ENCODE peak calls at places on chromosomes 7 and 10, in nine cellular contexts. One of them, this sample, is unnamed.

GRCh38 chr7:111113263-111114017 is 22.5 kb downstream of the LRRN3 start:
- DNase-seq in hepatocyte: no peak
- DNase-seq in GM23248: peak
- DNase-seq in SK-N-SH: no peak
- DNase-seq in HCT116: no peak
- DNase-seq in PC-3: peak
- DNase-seq in OCI-LY7: no peak
- DNase-seq in GM23338: no peak
- DNase-seq in MM.1S: no peak
- DNase-seq in this sample: no peak

GRCh38 chr10:52741851-52742250 is 30.7 kb downstream of the MBL2 start:
- DNase-seq in hepatocyte: no peak
- DNase-seq in GM23248: no peak
- DNase-seq in SK-N-SH: no peak
- DNase-seq in HCT116: no peak
- DNase-seq in PC-3: no peak
- DNase-seq in OCI-LY7: no peak
- DNase-seq in GM23338: no peak
- DNase-seq in MM.1S: no peak
- DNase-seq in this sample: no peak

GRCh38 chr10:113131611-113132330 is 181.7 kb downstream of the TCF7L2 start:
- DNase-seq in hepatocyte: no peak
- DNase-seq in GM23248: peak
- DNase-seq in SK-N-SH: no peak
- DNase-seq in HCT116: no peak
- DNase-seq in PC-3: no peak
- DNase-seq in OCI-LY7: no peak
- DNase-seq in GM23338: no peak
- DNase-seq in MM.1S: no peak
- DNase-seq in this sample: peak

GRCh38 chr7:116025098-116025809 is 5.3 kb downstream of the TFEC start:
- DNase-seq in hepatocyte: peak
- DNase-seq in GM23248: peak
- DNase-seq in SK-N-SH: no peak
- DNase-seq in HCT116: no peak
- DNase-seq in PC-3: no peak
- DNase-seq in OCI-LY7: no peak
- DNase-seq in GM23338: no peak
- DNase-seq in MM.1S: no peak
- DNase-seq in this sample: no peak

GRCh38 chr10:97089209-97089865 is 96.4 kb downstream of the SLIT1 start:
- DNase-seq in hepatocyte: no peak
- DNase-seq in GM23248: peak
- DNase-seq in SK-N-SH: no peak
- DNase-seq in HCT116: no peak
- DNase-seq in PC-3: peak
- DNase-seq in OCI-LY7: no peak
- DNase-seq in GM23338: no peak
- DNase-seq in MM.1S: no peak
- DNase-seq in this sample: no peak

GRCh38 chr7:17181482-17181881 is 117.0 kb upstream of the AHR start:
- DNase-seq in hepatocyte: no peak
- DNase-seq in GM23248: no peak
- DNase-seq in SK-N-SH: no peak
- DNase-seq in HCT116: no peak
- DNase-seq in PC-3: no peak
- DNase-seq in OCI-LY7: no peak
- DNase-seq in GM23338: peak
- DNase-seq in MM.1S: no peak
- DNase-seq in this sample: peak

GRCh38 chr10:32961892-32962369 is 3.9 kb upstream of the ITGB1 start:
- DNase-seq in hepatocyte: peak
- DNase-seq in GM23248: peak
- DNase-seq in SK-N-SH: no peak
- DNase-seq in HCT116: peak
- DNase-seq in PC-3: peak
- DNase-seq in OCI-LY7: peak
- DNase-seq in GM23338: peak
- DNase-seq in MM.1S: no peak
- DNase-seq in this sample: no peak

GRCh38 chr7:42914726-42915045 is 2.8 kb upstream of the C7orf25 start:
- DNase-seq in hepatocyte: no peak
- DNase-seq in GM23248: peak
- DNase-seq in SK-N-SH: no peak
- DNase-seq in HCT116: no peak
- DNase-seq in PC-3: no peak
- DNase-seq in OCI-LY7: no peak
- DNase-seq in GM23338: no peak
- DNase-seq in MM.1S: no peak
- DNase-seq in this sample: no peak

GRCh38 chr7:129433823-129434171 is 435 bp upstream of the STRIP2 start:
- DNase-seq in hepatocyte: peak
- DNase-seq in GM23248: no peak
- DNase-seq in SK-N-SH: peak
- DNase-seq in HCT116: peak
- DNase-seq in PC-3: peak
- DNase-seq in OCI-LY7: no peak
- DNase-seq in GM23338: peak
- DNase-seq in MM.1S: no peak
- DNase-seq in this sample: peak

GRCh38 chr10:49324711-49325110 is 25.7 kb downstream of the C10orf71 start:
- DNase-seq in hepatocyte: no peak
- DNase-seq in GM23248: peak
- DNase-seq in SK-N-SH: peak
- DNase-seq in HCT116: no peak
- DNase-seq in PC-3: peak
- DNase-seq in OCI-LY7: no peak
- DNase-seq in GM23338: peak
- DNase-seq in MM.1S: no peak
- DNase-seq in this sample: peak

GRCh38 chr10:91589015-91589655 is 43.7 kb downstream of the PPP1R3C start:
- DNase-seq in hepatocyte: no peak
- DNase-seq in GM23248: peak
- DNase-seq in SK-N-SH: no peak
- DNase-seq in HCT116: no peak
- DNase-seq in PC-3: peak
- DNase-seq in OCI-LY7: no peak
- DNase-seq in GM23338: no peak
- DNase-seq in MM.1S: no peak
- DNase-seq in this sample: no peak

GRCh38 chr10:77575271-77576006 is 62.2 kb downstream of the KCNMA1 start:
- DNase-seq in hepatocyte: no peak
- DNase-seq in GM23248: no peak
- DNase-seq in SK-N-SH: no peak
- DNase-seq in HCT116: no peak
- DNase-seq in PC-3: no peak
- DNase-seq in OCI-LY7: no peak
- DNase-seq in GM23338: no peak
- DNase-seq in MM.1S: no peak
- DNase-seq in this sample: no peak

GRCh38 chr7:94332571-94332970 is 62.1 kb upstream of the COL1A2 start:
- DNase-seq in hepatocyte: no peak
- DNase-seq in GM23248: peak
- DNase-seq in SK-N-SH: no peak
- DNase-seq in HCT116: no peak
- DNase-seq in PC-3: peak
- DNase-seq in OCI-LY7: no peak
- DNase-seq in GM23338: no peak
- DNase-seq in MM.1S: no peak
- DNase-seq in this sample: no peak

GRCh38 chr10:100520811-100521210 is 1.1 kb upstream of the SEC31B start:
- DNase-seq in hepatocyte: no peak
- DNase-seq in GM23248: peak
- DNase-seq in SK-N-SH: no peak
- DNase-seq in HCT116: no peak
- DNase-seq in PC-3: peak
- DNase-seq in OCI-LY7: no peak
- DNase-seq in GM23338: no peak
- DNase-seq in MM.1S: no peak
- DNase-seq in this sample: no peak

GRCh38 chr7:116177009-116177408 is 33.3 kb upstream of the TES start:
- DNase-seq in hepatocyte: no peak
- DNase-seq in GM23248: peak
- DNase-seq in SK-N-SH: no peak
- DNase-seq in HCT116: no peak
- DNase-seq in PC-3: peak
- DNase-seq in OCI-LY7: no peak
- DNase-seq in GM23338: no peak
- DNase-seq in MM.1S: no peak
- DNase-seq in this sample: no peak

GRCh38 chr10:9635691-9636090 is 1382.0 kb upstream of the CELF2 start:
- DNase-seq in hepatocyte: no peak
- DNase-seq in GM23248: peak
- DNase-seq in SK-N-SH: no peak
- DNase-seq in HCT116: no peak
- DNase-seq in PC-3: no peak
- DNase-seq in OCI-LY7: no peak
- DNase-seq in GM23338: no peak
- DNase-seq in MM.1S: no peak
- DNase-seq in this sample: no peak

GRCh38 chr7:142568430-142569097 is 180.7 kb upstream of the PRSS1 start:
- DNase-seq in hepatocyte: no peak
- DNase-seq in GM23248: peak
- DNase-seq in SK-N-SH: no peak
- DNase-seq in HCT116: no peak
- DNase-seq in PC-3: peak
- DNase-seq in OCI-LY7: no peak
- DNase-seq in GM23338: no peak
- DNase-seq in MM.1S: peak
- DNase-seq in this sample: no peak

GRCh38 chr7:44274623-44274975 is 50.8 kb downstream of the CAMK2B start:
- DNase-seq in hepatocyte: no peak
- DNase-seq in GM23248: no peak
- DNase-seq in SK-N-SH: no peak
- DNase-seq in HCT116: no peak
- DNase-seq in PC-3: no peak
- DNase-seq in OCI-LY7: no peak
- DNase-seq in GM23338: no peak
- DNase-seq in MM.1S: no peak
- DNase-seq in this sample: no peak

GRCh38 chr10:31353574-31353973 is 34.6 kb downstream of the ZEB1 start:
- DNase-seq in hepatocyte: peak
- DNase-seq in GM23248: peak
- DNase-seq in SK-N-SH: no peak
- DNase-seq in HCT116: peak
- DNase-seq in PC-3: peak
- DNase-seq in OCI-LY7: no peak
- DNase-seq in GM23338: peak
- DNase-seq in MM.1S: no peak
- DNase-seq in this sample: no peak

DNA sequence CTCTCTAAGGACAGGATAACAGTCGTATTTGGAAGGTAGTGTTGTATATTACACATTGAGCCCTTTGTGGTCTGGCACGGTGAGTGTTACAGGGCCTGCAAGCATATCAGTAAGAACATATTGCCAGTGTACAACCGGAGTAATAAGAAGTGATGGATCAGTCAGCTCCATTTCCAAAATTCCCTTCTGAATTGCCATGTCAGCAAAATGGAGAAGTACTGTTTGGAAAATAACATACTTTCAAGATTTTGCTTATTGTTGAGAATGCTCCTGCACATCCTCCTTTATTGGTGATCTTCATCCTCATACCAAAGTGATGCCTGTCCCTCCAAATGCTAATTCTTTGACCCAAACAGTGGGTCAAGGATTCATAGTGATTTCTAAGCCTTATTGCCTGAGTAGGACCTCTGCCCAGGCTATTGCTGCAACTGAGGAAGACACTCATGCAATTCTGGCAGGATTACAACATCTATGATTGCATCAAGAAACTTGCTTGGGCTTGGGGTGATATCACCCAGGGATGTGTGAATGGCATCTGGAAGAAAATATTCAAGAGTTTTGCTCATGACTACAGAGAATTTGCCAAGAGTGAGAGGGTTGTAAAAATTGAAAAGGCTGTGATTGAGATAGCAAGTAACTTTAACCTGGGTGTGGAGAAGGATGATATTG is 452.1 kb upstream of the SORCS1 start:
- DNase-seq in hepatocyte: no peak
- DNase-seq in GM23248: peak
- DNase-seq in SK-N-SH: no peak
- DNase-seq in HCT116: no peak
- DNase-seq in PC-3: no peak
- DNase-seq in OCI-LY7: no peak
- DNase-seq in GM23338: no peak
- DNase-seq in MM.1S: no peak
- DNase-seq in this sample: no peak
- TF ChIP-seq EZH2phosphoT487 in hepatocyte: no peak
- TF ChIP-seq EZH2phosphoT487 in GM23248: no peak
- TF ChIP-seq EZH2phosphoT487 in SK-N-SH: no peak
- TF ChIP-seq EZH2phosphoT487 in HCT116: no peak
- TF ChIP-seq EZH2phosphoT487 in PC-3: no peak
- TF ChIP-seq EZH2phosphoT487 in OCI-LY7: no peak
- TF ChIP-seq EZH2phosphoT487 in GM23338: no peak
- TF ChIP-seq EZH2phosphoT487 in MM.1S: no peak
- TF ChIP-seq EZH2phosphoT487 in this sample: no peak

DNA sequence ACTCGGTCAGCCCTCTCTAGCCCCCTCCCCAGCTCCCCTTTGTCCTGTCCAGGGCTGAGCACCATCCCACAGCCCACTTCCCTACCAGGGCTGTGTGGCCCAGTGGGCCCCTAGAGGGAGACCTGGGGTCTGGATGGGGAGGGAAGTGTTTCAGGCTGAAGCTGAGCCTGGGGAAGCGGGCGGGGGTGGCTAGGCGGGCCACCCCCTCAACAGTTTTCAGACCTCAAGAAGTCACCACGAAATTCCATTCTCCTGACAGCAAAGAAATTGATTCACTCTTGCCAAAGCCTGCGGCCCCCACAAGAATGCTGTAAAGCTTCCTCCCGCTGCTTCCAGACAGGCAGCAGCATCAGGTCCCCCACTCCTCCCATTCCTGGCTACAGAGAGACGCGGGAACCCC is 2.6 kb upstream of the LFNG start:
- DNase-seq in hepatocyte: no peak
- DNase-seq in GM23248: peak
- DNase-seq in SK-N-SH: no peak
- DNase-seq in HCT116: no peak
- DNase-seq in PC-3: peak
- DNase-seq in OCI-LY7: no peak
- DNase-seq in GM23338: peak
- DNase-seq in MM.1S: no peak
- DNase-seq in this sample: peak
- TF ChIP-seq EZH2phosphoT487 in hepatocyte: no peak
- TF ChIP-seq EZH2phosphoT487 in GM23248: no peak
- TF ChIP-seq EZH2phosphoT487 in SK-N-SH: no peak
- TF ChIP-seq EZH2phosphoT487 in HCT116: no peak
- TF ChIP-seq EZH2phosphoT487 in PC-3: no peak
- TF ChIP-seq EZH2phosphoT487 in OCI-LY7: no peak
- TF ChIP-seq EZH2phosphoT487 in GM23338: no peak
- TF ChIP-seq EZH2phosphoT487 in MM.1S: no peak
- TF ChIP-seq EZH2phosphoT487 in this sample: no peak

GRCh38 chr7:5414876-5415275 is 8.8 kb downstream of the TNRC18 start:
- DNase-seq in hepatocyte: no peak
- DNase-seq in GM23248: no peak
- DNase-seq in SK-N-SH: no peak
- DNase-seq in HCT116: no peak
- DNase-seq in PC-3: no peak
- DNase-seq in OCI-LY7: no peak
- DNase-seq in GM23338: peak
- DNase-seq in MM.1S: no peak
- DNase-seq in this sample: peak
- TF ChIP-seq EZH2phosphoT487 in hepatocyte: no peak
- TF ChIP-seq EZH2phosphoT487 in GM23248: no peak
- TF ChIP-seq EZH2phosphoT487 in SK-N-SH: no peak
- TF ChIP-seq EZH2phosphoT487 in HCT116: no peak
- TF ChIP-seq EZH2phosphoT487 in PC-3: no peak
- TF ChIP-seq EZH2phosphoT487 in OCI-LY7: no peak
- TF ChIP-seq EZH2phosphoT487 in GM23338: no peak
- TF ChIP-seq EZH2phosphoT487 in MM.1S: no peak
- TF ChIP-seq EZH2phosphoT487 in this sample: no peak

GRCh38 chr7:6648066-6648814 is 11.1 kb downstream of the ZNF316 start:
- DNase-seq in hepatocyte: no peak
- DNase-seq in GM23248: no peak
- DNase-seq in SK-N-SH: peak
- DNase-seq in HCT116: no peak
- DNase-seq in PC-3: no peak
- DNase-seq in OCI-LY7: no peak
- DNase-seq in GM23338: no peak
- DNase-seq in MM.1S: no peak
- DNase-seq in this sample: no peak
- TF ChIP-seq EZH2phosphoT487 in hepatocyte: no peak
- TF ChIP-seq EZH2phosphoT487 in GM23248: no peak
- TF ChIP-seq EZH2phosphoT487 in SK-N-SH: no peak
- TF ChIP-seq EZH2phosphoT487 in HCT116: no peak
- TF ChIP-seq EZH2phosphoT487 in PC-3: no peak
- TF ChIP-seq EZH2phosphoT487 in OCI-LY7: no peak
- TF ChIP-seq EZH2phosphoT487 in GM23338: no peak
- TF ChIP-seq EZH2phosphoT487 in MM.1S: no peak
- TF ChIP-seq EZH2phosphoT487 in this sample: no peak

This sample was measured in neural progenitor cell.